ENCODE peak calls at places on chromosomes 6 and 20, in nine cellular contexts. F, A, L, U, G, E, C, I and P are unnamed samples.

GRCh38 chr6:131073577-131073976 is 10.5 kb upstream of the EPB41L2 start:
- DNase-seq in I (no peak), U (no peak), F (no peak), A (no peak), L (no peak), G (no peak), E (no peak), C (no peak), P (no peak)

GRCh38 chr20:54176610-54177009 is 2.8 kb upstream of the CYP24A1 start:
- DNase-seq in I (no peak), U (no peak), F (no peak), E (peak; percentile 69), G (no peak), C (no peak), A (no peak), L (peak; percentile 56), P (no peak)

GRCh38 chr6:137823826-137824501 is 43.1 kb upstream of the TNFAIP3 start:
- DNase-seq in G (no peak), A (no peak), E (peak; percentile 97), F (no peak), U (peak; percentile 30), I (peak; percentile 32), L (peak; percentile 73), C (no peak), P (peak; percentile 77)

GRCh38 chr6:40671338-40672050 is 84.3 kb upstream of the LRFN2 start:
- DNase-seq in G (no peak), I (peak; percentile 34), U (peak; percentile 2), A (no peak), E (no peak), L (no peak), F (no peak), C (no peak), P (no peak)

GRCh38 chr6:132362318-132363185 is 38.7 kb downstream of the MOXD1 start:
- DNase-seq in C (no peak), F (no peak), U (no peak), E (peak; percentile 38), G (no peak), I (no peak), L (no peak), A (no peak), P (no peak)

GRCh38 chr6:107318100-107318736 is 141.1 kb downstream of the PDSS2 start:
- DNase-seq in F (peak; percentile 80), C (peak; percentile 44), I (peak; percentile 51), U (peak; percentile 52), L (peak; percentile 49), E (peak; percentile 21), G (peak; percentile 57), A (no peak), P (peak; percentile 4)

GRCh38 chr6:137927777-137928218 is 60.7 kb downstream of the TNFAIP3 start:
- DNase-seq in F (peak; percentile 61), I (no peak), G (no peak), U (no peak), A (no peak), L (peak; percentile 60), E (no peak), C (no peak), P (peak; percentile 45)

GRCh38 chr6:69791065-69791471 is 5.7 kb downstream of the LMBRD1 start:
- DNase-seq in A (no peak), C (no peak), E (peak; percentile 54), L (peak; percentile 43), U (no peak), G (no peak), I (no peak), F (no peak), P (no peak)

GRCh38 chr6:160010067-160010466 is 41.2 kb downstream of the IGF2R start:
- DNase-seq in L (peak; percentile 63), E (no peak), U (no peak), G (no peak), C (no peak), A (no peak), I (no peak), F (no peak), P (no peak)

GRCh38 chr20:24498641-24499040 is 29.2 kb downstream of the SYNDIG1 start:
- DNase-seq in G (no peak), C (no peak), E (no peak), I (no peak), A (no peak), F (no peak), L (no peak), U (no peak), P (no peak)

GRCh38 chr6:2488578-2488977 is 243.2 kb upstream of the GMDS start:
- DNase-seq in F (no peak), E (no peak), L (no peak), U (no peak), C (no peak), G (no peak), A (no peak), I (no peak), P (no peak)

GRCh38 chr6:150391890-150392289 is 23.1 kb downstream of the IYD start:
- DNase-seq in I (no peak), L (no peak), E (no peak), G (no peak), C (no peak), A (no peak), U (peak; percentile 21), F (no peak), P (no peak)

GRCh38 chr20:47982574-47983360 is 197.5 kb upstream of the SULF2 start:
- DNase-seq in C (no peak), F (peak; percentile 54), E (no peak), L (no peak), A (no peak), U (no peak), I (no peak), G (no peak), P (no peak)

GRCh38 chr20:51469578-51470520 is 72.7 kb downstream of the NFATC2 start:
- DNase-seq in U (no peak), G (no peak), A (no peak), I (no peak), E (no peak), F (peak; percentile 74), C (no peak), L (no peak), P (no peak)

GRCh38 chr6:157241411-157241979 is 81.8 kb downstream of the TMEM242 start:
- DNase-seq in L (no peak), E (no peak), C (no peak), A (no peak), I (peak; percentile 34), U (no peak), F (no peak), G (no peak), P (no peak)

GRCh38 chr6:25489399-25489798 is 162.6 kb upstream of the SCGN start:
- DNase-seq in C (no peak), F (peak; percentile 39), G (no peak), I (no peak), U (no peak), L (no peak), E (no peak), A (no peak), P (no peak)

GRCh38 chr20:25233016-25233772 is 14.7 kb upstream of the PYGB start:
- DNase-seq in F (no peak), C (peak; percentile 80), E (peak; percentile 30), A (peak; percentile 92), L (peak; percentile 88), U (peak; percentile 95), I (peak; percentile 94), G (peak; percentile 81), P (no peak)

GRCh38 chr20:23362392-23363256 is 642 bp downstream of the GZF1 start:
- DNase-seq in L (peak; percentile 34), U (no peak), E (no peak), I (peak; percentile 44), C (peak; percentile 46), G (peak; percentile 80), A (peak; percentile 76), F (peak; percentile 61), P (peak; percentile 12)

GRCh38 chr20:37524221-37524700 is 3.2 kb downstream of the NNAT start:
- DNase-seq in A (peak; percentile 32), E (no peak), F (no peak), I (peak; percentile 13), C (no peak), G (no peak), U (no peak), L (no peak), P (no peak)
- H3K27ac ChIP-seq in A (no peak overlapping the region), E (no peak overlapping the region), F (no peak overlapping the region), I (no peak overlapping the region), C (no peak overlapping the region), G (no peak overlapping the region), U (no peak overlapping the region), L (no peak overlapping the region), P (no peak overlapping the region)

GRCh38 chr6:35015476-35015875 is 125.7 kb downstream of the TCP11 start:
- DNase-seq in A (no peak), G (no peak), L (no peak), E (no peak), U (no peak), I (no peak), C (no peak), F (no peak), P (no peak)
- H3K27ac ChIP-seq in A (peak overlapping the region; percentile 96), G (peak overlapping the region; percentile 90), L (no peak overlapping the region), E (no peak overlapping the region), U (no peak overlapping the region), I (no peak overlapping the region), C (no peak overlapping the region), F (no peak overlapping the region), P (no peak overlapping the region)

GRCh38 chr20:10078403-10078802 is 43.6 kb downstream of the ANKEF1 start:
- DNase-seq in F (no peak), G (no peak), U (no peak), E (no peak), I (peak; percentile 39), A (no peak), C (peak; percentile 60), L (no peak), P (no peak)

GRCh38 chr20:10075606-10076005 is 40.8 kb downstream of the ANKEF1 start:
- DNase-seq in F (no peak), I (no peak), L (no peak), C (no peak), A (no peak), G (no peak), E (peak; percentile 74), U (no peak), P (no peak)

GRCh38 chr20:10077886-10078285 is 43.1 kb downstream of the ANKEF1 start:
- DNase-seq in G (no peak), L (no peak), I (no peak), U (no peak), F (no peak), A (no peak), E (peak; percentile 74), C (no peak), P (no peak)

GRCh38 chr20:10076126-10077080 is 41.6 kb downstream of the ANKEF1 start:
- DNase-seq in F (no peak), E (peak; percentile 70), U (peak; percentile 68), A (no peak), I (peak; percentile 47), L (peak; percentile 13), C (peak; percentile 67), G (no peak), P (no peak)

DNA sequence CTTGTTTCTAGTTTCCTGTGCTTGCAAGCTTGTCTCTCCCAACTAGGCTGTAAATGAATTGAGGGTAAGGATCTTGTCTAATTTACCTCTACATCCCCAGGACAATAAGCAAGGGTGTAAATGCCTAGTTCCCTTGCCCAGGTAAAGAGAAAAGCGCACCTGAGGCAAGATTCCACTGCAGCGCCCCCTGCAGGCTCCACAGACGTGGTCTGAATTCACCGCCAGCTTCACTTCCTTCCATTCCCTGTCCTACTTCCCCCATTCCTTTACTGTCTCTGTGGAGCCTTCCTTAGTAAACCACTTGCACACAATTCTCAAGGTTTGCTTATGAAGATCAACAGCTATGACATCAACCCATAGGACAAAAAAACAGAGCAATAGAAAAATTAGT is 42.3 kb downstream of the ANKEF1 start:
- DNase-seq in I (no peak), F (no peak), L (no peak), E (no peak), G (no peak), A (no peak), U (no peak), C (no peak), P (no peak)
- H3K27ac ChIP-seq in I (peak overlapping the region; percentile 16), F (no peak overlapping the region), L (no peak overlapping the region), E (no peak overlapping the region), G (no peak overlapping the region), A (no peak overlapping the region), U (peak overlapping the region; percentile 82), C (peak overlapping the region; percentile 48), P (no peak overlapping the region)

GRCh38 chr20:59813126-59813947 is 120.1 kb downstream of the SYCP2 start:
- DNase-seq in E (no peak), A (peak; percentile 37), G (no peak), C (no peak), U (no peak), F (no peak), L (no peak), I (peak; percentile 7), P (no peak)
- H3K27ac ChIP-seq in E (no peak overlapping the region), A (no peak overlapping the region), G (no peak overlapping the region), C (no peak overlapping the region), U (no peak overlapping the region), F (no peak overlapping the region), L (no peak overlapping the region), I (no peak overlapping the region), P (no peak overlapping the region)